ENCODE peak calls at places on chromosomes 2 and 18, in ten cellular contexts. W, D, R, I, Q, Y, L, C, X and N are unnamed samples.

GRCh38 chr2:229725716-229726346 is 11.5 kb upstream of the DNER start:
- DNase-seq in D (no peak), I (no peak), L (peak; percentile 95), Y (no peak), C (no peak), X (peak; percentile 32), W (no peak), R (no peak), Q (peak; percentile 62), N (peak; percentile 73)

GRCh38 chr2:120177011-120177621 is 46.1 kb downstream of the TMEM185B start:
- DNase-seq in L (no peak), X (no peak), R (peak; percentile 65), C (peak; percentile 70), W (peak; percentile 78), Q (no peak), D (peak; percentile 67), Y (peak; percentile 46), I (peak; percentile 70), N (peak; percentile 77)

GRCh38 chr2:60478660-60479059 is 74.8 kb downstream of the BCL11A start:
- DNase-seq in I (no peak), R (no peak), Y (no peak), W (no peak), Q (no peak), L (no peak), C (no peak), D (no peak), X (no peak), N (no peak)

GRCh38 chr2:95039410-95039809 is 13.9 kb downstream of the MAL start:
- DNase-seq in I (no peak), R (no peak), C (no peak), W (no peak), X (no peak), Q (no peak), Y (no peak), D (no peak), L (no peak), N (no peak)

GRCh38 chr2:170895023-170895759 is 33.9 kb upstream of the GORASP2 start:
- DNase-seq in Q (no peak), D (no peak), Y (no peak), C (no peak), I (no peak), W (no peak), L (no peak), X (no peak), R (no peak), N (no peak)

GRCh38 chr18:44715245-44715644 is 34.6 kb downstream of the SETBP1 start:
- DNase-seq in D (no peak), C (no peak), X (peak; percentile 54), W (no peak), Q (no peak), R (no peak), Y (no peak), L (no peak), I (peak; percentile 80), N (peak; percentile 48)

GRCh38 chr2:191218292-191218898 is 26.8 kb upstream of the MYO1B start:
- DNase-seq in I (no peak), C (no peak), L (peak; percentile 92), R (peak; percentile 49), D (no peak), Y (peak; percentile 94), W (no peak), Q (peak; percentile 46), X (peak; percentile 78), N (no peak)

GRCh38 chr18:8468911-8469310 is 140.3 kb upstream of the RAB12 start:
- DNase-seq in Y (no peak), X (no peak), I (peak; percentile 60), Q (no peak), L (peak; percentile 23), D (no peak), R (no peak), W (no peak), C (no peak), N (no peak)

GRCh38 chr2:163667064-163667887 is 68.5 kb downstream of the FIGN start:
- DNase-seq in D (no peak), Q (peak; percentile 40), C (no peak), L (peak; percentile 94), I (no peak), X (no peak), R (no peak), Y (no peak), W (no peak), N (peak; percentile 81)

GRCh38 chr18:22020127-22020866 is 149.1 kb upstream of the GATA6 start:
- DNase-seq in Q (no peak), D (no peak), L (no peak), X (peak; percentile 72), Y (no peak), I (no peak), C (no peak), W (no peak), R (no peak), N (no peak)

GRCh38 chr18:38611036-38611964 is 1045.7 kb upstream of the CELF4 start:
- DNase-seq in Y (no peak), X (no peak), Q (no peak), I (no peak), R (no peak), L (no peak), W (no peak), C (no peak), D (no peak), N (no peak)

GRCh38 chr2:144381716-144382115 is 138.2 kb downstream of the ZEB2 start:
- DNase-seq in R (no peak), Q (no peak), L (no peak), C (no peak), X (no peak), D (no peak), Y (no peak), W (no peak), I (no peak), N (no peak)

GRCh38 chr2:72931280-72931910 is 14.1 kb downstream of the EMX1 start:
- DNase-seq in R (no peak), D (no peak), Q (no peak), L (peak; percentile 59), Y (no peak), C (no peak), X (no peak), W (peak; percentile 55), I (peak; percentile 19), N (peak; percentile 94)

DNA sequence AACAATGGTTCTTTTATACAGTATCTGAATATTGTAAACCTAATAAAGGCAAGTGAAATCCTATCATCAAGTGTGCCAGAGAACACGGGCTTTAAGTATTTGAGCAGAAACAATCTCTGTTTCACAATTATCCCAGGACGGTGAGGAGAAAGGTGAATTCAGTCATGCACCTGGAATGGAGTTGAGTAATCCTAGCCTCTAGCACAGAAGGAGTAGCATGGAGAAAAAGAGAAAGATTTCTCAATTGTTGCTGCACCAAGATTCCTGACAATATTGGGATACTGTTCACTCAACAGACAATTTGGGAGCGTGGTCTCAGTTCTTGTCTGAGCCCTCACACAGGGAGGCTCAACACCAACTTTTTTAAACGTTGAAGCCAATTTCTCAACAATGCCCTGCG is 510.6 kb downstream of the SOX11 start:
- DNase-seq in L (no peak), D (no peak), Y (no peak), R (peak; percentile 24), W (no peak), X (peak; percentile 42), C (no peak), I (no peak), Q (no peak), N (peak; percentile 9)
- H3K27ac ChIP-seq in L (no peak overlapping the region), D (no peak overlapping the region), Y (no peak overlapping the region), R (no peak overlapping the region), W (no peak overlapping the region), X (peak overlapping the region; percentile 75), C (no peak overlapping the region), I (no peak overlapping the region), Q (no peak overlapping the region), N (no peak overlapping the region)

GRCh38 chr18:39835303-39836030 is 2119.6 kb upstream of the PIK3C3 start:
- DNase-seq in Y (peak; percentile 35), D (no peak), I (no peak), C (no peak), L (peak; percentile 2), R (no peak), Q (no peak), X (no peak), W (no peak), N (no peak)
- TF ChIP-seq CTCF in Y (peak; percentile 11), D (no peak), I (no peak), C (no peak), L (no peak), R (no peak), Q (no peak), X (no peak), W (no peak), N (no peak)

GRCh38 chr2:205719864-205720263 is 37.6 kb downstream of the NRP2 start:
- DNase-seq in Q (no peak), I (no peak), R (no peak), C (no peak), D (no peak), L (no peak), Y (no peak), W (no peak), X (no peak), N (no peak)

GRCh38 chr2:205722538-205722878 is 40.2 kb downstream of the NRP2 start:
- DNase-seq in Y (peak; percentile 23), I (no peak), L (no peak), X (no peak), R (no peak), Q (no peak), W (no peak), C (no peak), D (no peak), N (no peak)

GRCh38 chr2:205720451-205720902 is 38.2 kb downstream of the NRP2 start:
- DNase-seq in L (no peak), X (no peak), W (no peak), Q (no peak), C (no peak), R (no peak), D (no peak), Y (peak; percentile 73), I (no peak), N (no peak)

GRCh38 chr2:205723174-205723573 is 40.9 kb downstream of the NRP2 start:
- DNase-seq in W (no peak), X (no peak), C (no peak), L (peak; percentile 37), D (no peak), Q (no peak), I (no peak), Y (no peak), R (no peak), N (no peak)

GRCh38 chr2:205721057-205721767 is 38.9 kb downstream of the NRP2 start:
- DNase-seq in Q (no peak), L (no peak), I (no peak), W (no peak), R (no peak), X (no peak), Y (peak; percentile 73), C (no peak), D (no peak), N (no peak)
- H3K27ac ChIP-seq in Q (peak overlapping the region; percentile 6), L (no peak overlapping the region), I (no peak overlapping the region), W (no peak overlapping the region), R (no peak overlapping the region), X (no peak overlapping the region), Y (peak overlapping the region; percentile 41), C (no peak overlapping the region), D (no peak overlapping the region), N (no peak overlapping the region)

DNA sequence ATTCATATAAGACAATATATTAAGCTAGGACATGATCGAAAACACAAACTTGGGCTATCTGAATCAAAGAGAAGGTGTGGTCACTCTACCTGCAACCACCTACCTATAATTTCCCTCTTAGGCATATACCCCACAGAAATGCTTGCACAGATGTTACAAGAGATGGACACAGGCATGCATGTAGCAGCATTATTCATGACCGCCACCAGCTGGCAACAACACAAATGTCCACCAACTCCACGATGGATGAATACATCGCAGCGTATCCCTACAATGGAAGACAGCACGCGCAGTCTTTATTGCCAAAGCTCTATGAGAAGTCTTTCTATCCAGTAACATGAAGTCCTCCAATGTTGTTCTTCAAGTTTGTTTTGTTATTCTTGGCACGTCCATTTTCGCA is 90.8 kb downstream of the ARL4C start:
- DNase-seq in W (no peak), X (no peak), I (no peak), Q (no peak), Y (no peak), D (no peak), C (no peak), R (no peak), L (no peak), N (no peak)
- TF ChIP-seq CTCF in W (no peak), X (peak; percentile 16), I (no peak), Q (peak; percentile 44), Y (peak; percentile 22), D (no peak), C (no peak), R (no peak), L (no peak), N (no peak)